ENCODE peak calls at places on chromosomes 6 and 20, in eight cellular contexts. C is mammary epithelial cell, H is MM.1S, B is K562, F is neural progenitor cell, X is HCT116, P is hepatocyte, N is GM23248. J is an unnamed sample.

GRCh38 chr6:31836676-31837611 is 9.4 kb downstream of the HSPA1B start:
- DNase-seq in C (peak), H (peak), B (no peak), F (no peak), X (no peak), P (peak), N (peak), J (no peak)

GRCh38 chr20:32091888-32092346 is 17.6 kb upstream of the TM9SF4 start:
- DNase-seq in C (peak), H (peak), B (peak), F (peak), X (peak), P (peak), N (peak), J (no peak)

GRCh38 chr6:145562771-145563615 is 172.3 kb downstream of the EPM2A start:
- DNase-seq in C (no peak), H (no peak), B (no peak), F (no peak), X (no peak), P (no peak), N (peak), J (no peak)

GRCh38 chr6:122122202-122122601 is 277.2 kb upstream of the HSF2 start:
- DNase-seq in C (no peak), H (no peak), B (no peak), F (no peak), X (no peak), P (no peak), N (no peak), J (no peak)

GRCh38 chr6:87407531-87407895 is 259 bp upstream of the CFAP206 start:
- DNase-seq in C (no peak), H (peak), B (no peak), F (no peak), X (peak), P (peak), N (peak), J (no peak)

GRCh38 chr20:63178889-63179751 is 36.8 kb downstream of the YTHDF1 start:
- DNase-seq in C (no peak), H (peak), B (peak), F (peak), X (peak), P (peak), N (peak), J (no peak)

GRCh38 chr20:32017711-32018251 is 7.5 kb downstream of the CCM2L start:
- DNase-seq in C (peak), H (peak), B (peak), F (peak), X (peak), P (peak), N (no peak), J (no peak)

GRCh38 chr6:141307309-141307998 is 825.3 kb upstream of the GJE1 start:
- DNase-seq in C (peak), H (no peak), B (no peak), F (no peak), X (no peak), P (no peak), N (no peak), J (no peak)

GRCh38 chr6:16367584-16367970 is 129.2 kb downstream of the GMPR start:
- DNase-seq in C (no peak), H (no peak), B (no peak), F (no peak), X (no peak), P (no peak), N (no peak), J (no peak)

GRCh38 chr6:150144294-150144868 is 1.5 kb downstream of the PPP1R14C start:
- DNase-seq in C (peak), H (no peak), B (no peak), F (no peak), X (no peak), P (no peak), N (peak), J (no peak)
- TF ChIP-seq EZH2 in C (no peak), H (no peak), B (peak), F (no peak), X (no peak), P (no peak), N (no peak), J (no peak)

GRCh38 chr6:29014729-29015608 is 9.9 kb upstream of the ZNF311 start:
- DNase-seq in C (peak), H (no peak), B (no peak), F (no peak), X (no peak), P (no peak), N (no peak), J (no peak)
- H3K4me3 ChIP-seq in C (peak), H (no peak), B (no peak), F (no peak), X (no peak), P (no peak), N (no peak), J (peak)

DNA sequence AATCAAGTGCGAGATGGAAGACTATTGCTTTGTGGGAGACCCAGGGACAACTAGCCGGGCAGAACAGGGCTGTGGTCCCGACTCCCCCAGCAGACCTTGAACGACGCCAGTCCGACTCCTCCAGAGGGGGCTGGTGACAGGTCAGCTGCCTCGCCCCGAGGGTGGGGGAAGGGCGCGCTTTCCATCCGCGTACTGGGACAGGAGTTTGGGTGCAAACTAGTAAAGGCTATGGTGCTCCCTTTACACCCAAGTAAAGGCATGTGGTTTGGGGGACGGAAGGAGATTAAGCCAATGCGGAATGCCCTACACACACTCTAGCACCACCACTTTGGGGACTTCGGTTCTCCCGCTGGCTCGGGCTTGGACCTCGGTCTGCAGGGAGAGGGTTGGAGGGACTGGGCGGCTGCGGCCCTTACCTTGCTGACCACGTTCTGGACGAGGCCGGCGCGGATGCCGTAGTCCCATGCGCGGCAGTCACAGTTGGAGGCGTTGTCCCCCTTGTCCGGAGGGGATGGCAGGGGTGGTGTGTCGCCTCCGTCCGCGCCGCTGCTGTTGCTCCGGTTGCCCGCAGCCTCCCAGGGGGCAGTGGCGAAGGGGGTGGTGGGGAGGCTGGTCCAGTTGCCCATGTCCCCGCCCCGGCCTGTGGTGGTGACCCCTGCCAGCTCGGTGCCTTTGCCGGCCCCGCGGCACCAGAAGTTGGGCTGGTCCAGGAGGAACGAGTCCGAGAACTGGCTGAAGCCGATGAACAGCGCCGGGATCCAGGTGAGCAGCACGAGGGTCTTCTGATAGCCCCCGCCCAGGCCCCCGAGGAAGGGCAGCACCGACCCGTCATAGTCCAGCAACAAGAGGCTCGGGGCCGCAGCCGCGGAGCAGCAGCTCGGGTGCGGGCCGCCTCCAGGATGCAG is 1.1 kb downstream of the SLC22A23 start:
- DNase-seq in C (peak), H (no peak), B (peak), F (peak), X (no peak), P (peak), N (peak), J (no peak)
- TF ChIP-seq EZH2 in C (no peak), H (no peak), B (no peak), F (peak), X (no peak), P (peak), N (no peak), J (no peak)

GRCh38 chr20:6665621-6666345 is 101.7 kb upstream of the BMP2 start:
- DNase-seq in C (no peak), H (no peak), B (no peak), F (no peak), X (no peak), P (peak), N (no peak), J (peak)

GRCh38 chr20:6663751-6664388 is 103.6 kb upstream of the BMP2 start:
- DNase-seq in C (no peak), H (no peak), B (no peak), F (no peak), X (no peak), P (peak), N (no peak), J (no peak)

GRCh38 chr20:6663104-6663503 is 104.4 kb upstream of the BMP2 start:
- DNase-seq in C (no peak), H (peak), B (no peak), F (no peak), X (no peak), P (no peak), N (no peak), J (no peak)

GRCh38 chr20:6664574-6664973 is 102.9 kb upstream of the BMP2 start:
- DNase-seq in C (no peak), H (peak), B (no peak), F (no peak), X (no peak), P (no peak), N (no peak), J (peak)

GRCh38 chr20:6665161-6665560 is 102.3 kb upstream of the BMP2 start:
- DNase-seq in C (no peak), H (no peak), B (no peak), F (no peak), X (no peak), P (no peak), N (no peak), J (peak)
- H3K4me3 ChIP-seq in C (no peak), H (no peak), B (no peak), F (no peak), X (no peak), P (no peak), N (no peak), J (peak)

J was measured in SK-N-MC.